ENCODE peak calls at places on chromosomes 6 and 20, in seven cellular contexts. One of them, this sample, is unnamed.

GRCh38 chr20:5772704-5773103 is 22.5 kb downstream of the SHLD1 start:
- DNase-seq in GM12865: no peak
- DNase-seq in hepatocyte: no peak
- DNase-seq in left ventricle myocardium inferior: no peak
- DNase-seq in psoas muscle: no peak
- DNase-seq in breast epithelium: no peak
- DNase-seq in colonic mucosa: no peak
- DNase-seq in this sample: no peak

GRCh38 chr6:88780714-88781389 is 182.6 kb downstream of the RNGTT start:
- DNase-seq in GM12865: peak
- DNase-seq in hepatocyte: peak
- DNase-seq in left ventricle myocardium inferior: no peak
- DNase-seq in psoas muscle: no peak
- DNase-seq in breast epithelium: no peak
- DNase-seq in colonic mucosa: peak
- DNase-seq in this sample: no peak

GRCh38 chr6:128397996-128398395 is 122.4 kb downstream of the PTPRK start:
- DNase-seq in GM12865: no peak
- DNase-seq in hepatocyte: no peak
- DNase-seq in left ventricle myocardium inferior: no peak
- DNase-seq in psoas muscle: no peak
- DNase-seq in breast epithelium: no peak
- DNase-seq in colonic mucosa: no peak
- DNase-seq in this sample: no peak

GRCh38 chr6:75012018-75012417 is 193.8 kb downstream of the COL12A1 start:
- DNase-seq in GM12865: no peak
- DNase-seq in hepatocyte: no peak
- DNase-seq in left ventricle myocardium inferior: no peak
- DNase-seq in psoas muscle: no peak
- DNase-seq in breast epithelium: no peak
- DNase-seq in colonic mucosa: no peak
- DNase-seq in this sample: no peak

GRCh38 chr6:44113396-44113795 is 13.9 kb downstream of the MRPL14 start:
- DNase-seq in GM12865: no peak
- DNase-seq in hepatocyte: no peak
- DNase-seq in left ventricle myocardium inferior: no peak
- DNase-seq in psoas muscle: no peak
- DNase-seq in breast epithelium: no peak
- DNase-seq in colonic mucosa: no peak
- DNase-seq in this sample: no peak

GRCh38 chr6:142570221-142570671 is 268.4 kb downstream of the ADGRG6 start:
- DNase-seq in GM12865: peak
- DNase-seq in hepatocyte: peak
- DNase-seq in left ventricle myocardium inferior: no peak
- DNase-seq in psoas muscle: no peak
- DNase-seq in breast epithelium: no peak
- DNase-seq in colonic mucosa: no peak
- DNase-seq in this sample: no peak

GRCh38 chr6:82959385-82959941 is 106.2 kb downstream of the UBE3D start:
- DNase-seq in GM12865: no peak
- DNase-seq in hepatocyte: no peak
- DNase-seq in left ventricle myocardium inferior: no peak
- DNase-seq in psoas muscle: no peak
- DNase-seq in breast epithelium: no peak
- DNase-seq in colonic mucosa: no peak
- DNase-seq in this sample: no peak

GRCh38 chr20:835220-836045 is 1.9 kb downstream of the FAM110A start:
- DNase-seq in GM12865: no peak
- DNase-seq in hepatocyte: no peak
- DNase-seq in left ventricle myocardium inferior: peak
- DNase-seq in psoas muscle: peak
- DNase-seq in breast epithelium: no peak
- DNase-seq in colonic mucosa: no peak
- DNase-seq in this sample: no peak

GRCh38 chr6:142841915-142842314 is 103.1 kb downstream of the HIVEP2 start:
- DNase-seq in GM12865: no peak
- DNase-seq in hepatocyte: no peak
- DNase-seq in left ventricle myocardium inferior: no peak
- DNase-seq in psoas muscle: no peak
- DNase-seq in breast epithelium: no peak
- DNase-seq in colonic mucosa: no peak
- DNase-seq in this sample: no peak

GRCh38 chr20:58084966-58085365 is 143.5 kb downstream of the ANKRD60 start:
- DNase-seq in GM12865: no peak
- DNase-seq in hepatocyte: peak
- DNase-seq in left ventricle myocardium inferior: no peak
- DNase-seq in psoas muscle: no peak
- DNase-seq in breast epithelium: no peak
- DNase-seq in colonic mucosa: peak
- DNase-seq in this sample: no peak

GRCh38 chr6:160678230-160678629 is 14.2 kb upstream of the LPA start:
- DNase-seq in GM12865: no peak
- DNase-seq in hepatocyte: no peak
- DNase-seq in left ventricle myocardium inferior: no peak
- DNase-seq in psoas muscle: no peak
- DNase-seq in breast epithelium: no peak
- DNase-seq in colonic mucosa: no peak
- DNase-seq in this sample: no peak

GRCh38 chr6:89145962-89146747 is at the start of gene PM20D2:
- DNase-seq in GM12865: peak
- DNase-seq in hepatocyte: peak
- DNase-seq in left ventricle myocardium inferior: peak
- DNase-seq in psoas muscle: peak
- DNase-seq in breast epithelium: no peak
- DNase-seq in colonic mucosa: peak
- DNase-seq in this sample: peak

GRCh38 chr6:16375828-16376227 is 137.4 kb downstream of the GMPR start:
- DNase-seq in GM12865: no peak
- DNase-seq in hepatocyte: no peak
- DNase-seq in left ventricle myocardium inferior: no peak
- DNase-seq in psoas muscle: no peak
- DNase-seq in breast epithelium: no peak
- DNase-seq in colonic mucosa: no peak
- DNase-seq in this sample: no peak

GRCh38 chr20:57327820-57328219 is 1.8 kb upstream of the SPO11 start:
- DNase-seq in GM12865: no peak
- DNase-seq in hepatocyte: no peak
- DNase-seq in left ventricle myocardium inferior: no peak
- DNase-seq in psoas muscle: no peak
- DNase-seq in breast epithelium: no peak
- DNase-seq in colonic mucosa: peak
- DNase-seq in this sample: peak

GRCh38 chr20:63699466-63700198 is 3.2 kb downstream of the TNFRSF6B start:
- DNase-seq in GM12865: no peak
- DNase-seq in hepatocyte: no peak
- DNase-seq in left ventricle myocardium inferior: no peak
- DNase-seq in psoas muscle: peak
- DNase-seq in breast epithelium: no peak
- DNase-seq in colonic mucosa: no peak
- DNase-seq in this sample: no peak

GRCh38 chr20:63917811-63918210 is 22.9 kb downstream of the DNAJC5 start:
- DNase-seq in GM12865: no peak
- DNase-seq in hepatocyte: no peak
- DNase-seq in left ventricle myocardium inferior: no peak
- DNase-seq in psoas muscle: no peak
- DNase-seq in breast epithelium: no peak
- DNase-seq in colonic mucosa: no peak
- DNase-seq in this sample: no peak

GRCh38 chr6:157753291-157753690 is 69.8 kb upstream of the SNX9 start:
- DNase-seq in GM12865: no peak
- DNase-seq in hepatocyte: no peak
- DNase-seq in left ventricle myocardium inferior: no peak
- DNase-seq in psoas muscle: no peak
- DNase-seq in breast epithelium: no peak
- DNase-seq in colonic mucosa: no peak
- DNase-seq in this sample: no peak

GRCh38 chr20:25738198-25738597 is 41.5 kb upstream of the ZNF337 start:
- DNase-seq in GM12865: no peak
- DNase-seq in hepatocyte: no peak
- DNase-seq in left ventricle myocardium inferior: no peak
- DNase-seq in psoas muscle: no peak
- DNase-seq in breast epithelium: no peak
- DNase-seq in colonic mucosa: no peak
- DNase-seq in this sample: no peak

GRCh38 chr20:10115021-10115420 is 80.2 kb downstream of the ANKEF1 start:
- DNase-seq in GM12865: no peak
- DNase-seq in hepatocyte: no peak
- DNase-seq in left ventricle myocardium inferior: no peak
- DNase-seq in psoas muscle: no peak
- DNase-seq in breast epithelium: no peak
- DNase-seq in colonic mucosa: no peak
- DNase-seq in this sample: no peak

GRCh38 chr6:149015224-149015876 is 268.5 kb downstream of the UST start:
- DNase-seq in GM12865: no peak
- DNase-seq in hepatocyte: no peak
- DNase-seq in left ventricle myocardium inferior: no peak
- DNase-seq in psoas muscle: no peak
- DNase-seq in breast epithelium: no peak
- DNase-seq in colonic mucosa: no peak
- DNase-seq in this sample: no peak

GRCh38 chr6:8195040-8195713 is 92.8 kb upstream of the EEF1E1 start:
- DNase-seq in GM12865: no peak
- DNase-seq in hepatocyte: peak
- DNase-seq in left ventricle myocardium inferior: no peak
- DNase-seq in psoas muscle: no peak
- DNase-seq in breast epithelium: no peak
- DNase-seq in colonic mucosa: no peak
- DNase-seq in this sample: no peak

GRCh38 chr20:3659492-3660261 is 3.5 kb downstream of the GFRA4 start:
- DNase-seq in GM12865: peak
- DNase-seq in hepatocyte: no peak
- DNase-seq in left ventricle myocardium inferior: no peak
- DNase-seq in psoas muscle: peak
- DNase-seq in breast epithelium: no peak
- DNase-seq in colonic mucosa: no peak
- DNase-seq in this sample: no peak
- TF ChIP-seq CTCF in GM12865: peak
- TF ChIP-seq CTCF in hepatocyte: no peak
- TF ChIP-seq CTCF in left ventricle myocardium inferior: no peak
- TF ChIP-seq CTCF in psoas muscle: no peak
- TF ChIP-seq CTCF in breast epithelium: no peak
- TF ChIP-seq CTCF in colonic mucosa: no peak
- TF ChIP-seq CTCF in this sample: no peak

DNA sequence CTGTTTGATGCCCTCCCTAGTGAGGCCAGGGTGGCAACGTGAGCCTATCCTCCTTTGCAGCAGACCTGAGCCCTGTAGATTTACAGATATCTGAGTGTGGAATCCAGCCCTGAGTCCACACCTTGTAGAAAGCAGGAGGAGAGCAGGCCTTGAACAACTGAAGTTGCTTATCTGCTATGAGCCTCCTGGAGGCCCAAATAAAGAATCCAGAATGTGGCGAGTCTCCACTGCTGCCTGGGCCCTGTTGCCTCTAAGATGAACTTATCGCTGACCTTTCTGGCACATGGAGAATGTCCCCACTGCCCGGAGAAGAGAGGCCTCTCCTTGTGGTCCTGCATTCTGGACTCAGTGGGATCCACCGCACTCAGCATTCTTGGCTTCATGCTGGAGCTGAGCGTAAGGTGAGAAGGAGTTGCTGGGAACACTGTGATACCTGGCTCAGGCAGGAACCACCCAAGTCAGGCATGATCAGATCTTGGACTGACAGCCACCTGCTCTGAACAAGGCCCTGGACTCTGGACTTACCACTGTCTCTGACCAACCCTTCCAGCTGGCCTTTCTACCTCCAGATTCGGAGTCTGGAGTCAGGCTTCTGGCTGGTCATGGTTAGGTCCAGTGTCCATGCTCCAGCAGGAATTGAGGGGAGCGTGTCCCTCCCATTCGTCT is 5.8 kb upstream of the MANBAL start:
- DNase-seq in GM12865: no peak
- DNase-seq in hepatocyte: peak
- DNase-seq in left ventricle myocardium inferior: no peak
- DNase-seq in psoas muscle: no peak
- DNase-seq in breast epithelium: no peak
- DNase-seq in colonic mucosa: no peak
- DNase-seq in this sample: no peak
- TF ChIP-seq CTCF in GM12865: no peak
- TF ChIP-seq CTCF in hepatocyte: no peak
- TF ChIP-seq CTCF in left ventricle myocardium inferior: no peak
- TF ChIP-seq CTCF in psoas muscle: no peak
- TF ChIP-seq CTCF in breast epithelium: no peak
- TF ChIP-seq CTCF in colonic mucosa: no peak
- TF ChIP-seq CTCF in this sample: no peak

GRCh38 chr6:21588812-21589811 is 4.4 kb upstream of the SOX4 start:
- DNase-seq in GM12865: peak
- DNase-seq in hepatocyte: peak
- DNase-seq in left ventricle myocardium inferior: peak
- DNase-seq in psoas muscle: peak
- DNase-seq in breast epithelium: peak
- DNase-seq in colonic mucosa: peak
- DNase-seq in this sample: peak

GRCh38 chr6:21587925-21588811 is 5.4 kb upstream of the SOX4 start:
- DNase-seq in GM12865: peak
- DNase-seq in hepatocyte: peak
- DNase-seq in left ventricle myocardium inferior: peak
- DNase-seq in psoas muscle: peak
- DNase-seq in breast epithelium: peak
- DNase-seq in colonic mucosa: peak
- DNase-seq in this sample: no peak

GRCh38 chr6:21587182-21587924 is 6.2 kb upstream of the SOX4 start:
- DNase-seq in GM12865: peak
- DNase-seq in hepatocyte: peak
- DNase-seq in left ventricle myocardium inferior: peak
- DNase-seq in psoas muscle: peak
- DNase-seq in breast epithelium: peak
- DNase-seq in colonic mucosa: peak
- DNase-seq in this sample: no peak

GRCh38 chr6:21592953-21593352 is 598 bp upstream of the SOX4 start:
- DNase-seq in GM12865: no peak
- DNase-seq in hepatocyte: no peak
- DNase-seq in left ventricle myocardium inferior: no peak
- DNase-seq in psoas muscle: no peak
- DNase-seq in breast epithelium: no peak
- DNase-seq in colonic mucosa: no peak
- DNase-seq in this sample: no peak

GRCh38 chr6:21590345-21590744 is 3.2 kb upstream of the SOX4 start:
- DNase-seq in GM12865: no peak
- DNase-seq in hepatocyte: no peak
- DNase-seq in left ventricle myocardium inferior: no peak
- DNase-seq in psoas muscle: no peak
- DNase-seq in breast epithelium: no peak
- DNase-seq in colonic mucosa: no peak
- DNase-seq in this sample: no peak
- TF ChIP-seq CTCF in GM12865: no peak
- TF ChIP-seq CTCF in hepatocyte: peak
- TF ChIP-seq CTCF in left ventricle myocardium inferior: no peak
- TF ChIP-seq CTCF in psoas muscle: no peak
- TF ChIP-seq CTCF in breast epithelium: no peak
- TF ChIP-seq CTCF in colonic mucosa: no peak
- TF ChIP-seq CTCF in this sample: peak

DNA sequence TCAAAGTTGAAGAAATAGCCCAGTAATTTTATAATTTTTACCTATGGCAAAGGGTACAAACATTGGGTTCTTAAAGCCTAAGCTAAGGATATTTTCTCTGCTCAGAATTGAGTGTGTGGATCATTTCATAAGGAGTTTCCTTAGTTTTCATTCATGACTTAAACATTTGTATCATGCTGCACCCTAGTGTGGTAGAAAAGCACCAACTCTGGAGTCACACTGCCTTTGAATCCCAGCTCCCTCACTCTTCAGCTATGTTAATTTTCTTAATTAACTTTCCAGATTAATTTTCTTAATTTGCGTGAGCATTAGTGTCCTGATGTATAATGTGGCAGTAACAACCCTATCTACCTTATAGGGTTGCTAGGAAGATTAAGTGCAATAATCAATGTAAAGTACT is 31.4 kb downstream of the DSE start:
- DNase-seq in GM12865: no peak
- DNase-seq in hepatocyte: no peak
- DNase-seq in left ventricle myocardium inferior: no peak
- DNase-seq in psoas muscle: no peak
- DNase-seq in breast epithelium: no peak
- DNase-seq in colonic mucosa: no peak
- DNase-seq in this sample: no peak
- TF ChIP-seq CTCF in GM12865: no peak
- TF ChIP-seq CTCF in hepatocyte: no peak
- TF ChIP-seq CTCF in left ventricle myocardium inferior: no peak
- TF ChIP-seq CTCF in psoas muscle: no peak
- TF ChIP-seq CTCF in breast epithelium: no peak
- TF ChIP-seq CTCF in colonic mucosa: no peak
- TF ChIP-seq CTCF in this sample: no peak

This sample was measured in osteocyte.